ENCODE peak calls at places on chromosome 20, in seven cellular contexts. W, L, N, A, C, D and U are unnamed samples.

GRCh38 chr20:29740951-29741593 is 1516.4 kb upstream of the DEFB115 start:
- DNase-seq in W (no peak), L (no peak), N (no peak), A (no peak), C (no peak), D (no peak), U (peak)

GRCh38 chr20:54295686-54296085 is 87.8 kb downstream of the PFDN4 start:
- DNase-seq in W (no peak), L (no peak), N (no peak), A (no peak), C (no peak), D (no peak), U (no peak)

GRCh38 chr20:3473944-3474343 is 3.1 kb downstream of the ATRN start:
- DNase-seq in W (no peak), L (no peak), N (no peak), A (no peak), C (no peak), D (no peak), U (no peak)

GRCh38 chr20:14334306-14334930 is 3.0 kb downstream of the FLRT3 start:
- DNase-seq in W (peak), L (peak), N (no peak), A (peak), C (no peak), D (peak), U (peak)

GRCh38 chr20:32535316-32535952 is 49.7 kb downstream of the NOL4L start:
- DNase-seq in W (peak), L (no peak), N (no peak), A (no peak), C (no peak), D (no peak), U (no peak)

GRCh38 chr20:22717466-22717865 is 133.1 kb upstream of the FOXA2 start:
- DNase-seq in W (no peak), L (peak), N (peak), A (no peak), C (no peak), D (peak), U (no peak)

GRCh38 chr20:48823960-48824497 is 3.8 kb downstream of the PREX1 start:
- DNase-seq in W (no peak), L (no peak), N (no peak), A (peak), C (no peak), D (peak), U (no peak)

GRCh38 chr20:2799271-2799670 is 1.2 kb downstream of the CPXM1 start:
- DNase-seq in W (peak), L (no peak), N (no peak), A (no peak), C (no peak), D (no peak), U (peak)

GRCh38 chr20:62461157-62461556 is 14.6 kb downstream of the GATA5 start:
- DNase-seq in W (no peak), L (no peak), N (no peak), A (no peak), C (no peak), D (no peak), U (no peak)

GRCh38 chr20:44941292-44941691 is 18.9 kb downstream of the TOMM34 start:
- DNase-seq in W (no peak), L (no peak), N (no peak), A (no peak), C (no peak), D (no peak), U (no peak)

GRCh38 chr20:43549416-43550136 is 9.3 kb upstream of the SGK2 start:
- DNase-seq in W (no peak), L (no peak), N (no peak), A (no peak), C (no peak), D (no peak), U (no peak)

GRCh38 chr20:9301129-9302072 is 213.0 kb upstream of the LAMP5 start:
- DNase-seq in W (peak), L (no peak), N (peak), A (peak), C (peak), D (peak), U (no peak)

GRCh38 chr20:17226410-17227198 is at the start of gene PCSK2:
- DNase-seq in W (peak), L (peak), N (no peak), A (peak), C (no peak), D (no peak), U (peak)

GRCh38 chr20:44552950-44553908 is 29.1 kb upstream of the PKIG start:
- DNase-seq in W (no peak), L (no peak), N (peak), A (peak), C (no peak), D (peak), U (no peak)

GRCh38 chr20:23146111-23146640 is 60.1 kb upstream of the CD93 start:
- DNase-seq in W (no peak), L (no peak), N (no peak), A (no peak), C (no peak), D (no peak), U (no peak)

GRCh38 chr20:36676701-36677421 is 30.9 kb upstream of the SLA2 start:
- DNase-seq in W (peak), L (peak), N (no peak), A (no peak), C (peak), D (no peak), U (peak)
- H3K4me3 ChIP-seq in W (peak), L (peak), N (no peak), A (no peak), C (no peak), D (no peak), U (peak)

DNA sequence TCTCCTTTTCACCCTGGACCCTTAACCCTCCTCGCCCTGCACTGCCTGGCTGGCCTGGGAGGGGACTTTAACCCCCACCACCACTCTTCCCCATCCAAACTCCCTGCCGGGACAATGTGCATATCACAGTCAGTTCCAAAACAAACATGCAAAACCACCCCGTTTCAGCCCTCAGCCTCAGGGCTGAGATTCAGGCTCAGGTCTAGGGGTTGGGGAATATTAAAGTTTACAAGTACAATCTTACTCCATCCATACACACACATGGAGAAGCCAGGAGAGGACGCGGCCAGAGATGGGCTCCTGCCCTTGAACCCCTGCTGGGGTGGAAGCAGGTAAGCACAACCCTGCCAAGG is 534 bp downstream of the KIAA1755 start:
- DNase-seq in W (no peak), L (no peak), N (no peak), A (no peak), C (no peak), D (no peak), U (no peak)
- H3K9ac ChIP-seq in W (no peak), L (no peak), N (no peak), A (no peak), C (no peak), D (no peak), U (no peak)

GRCh38 chr20:61437280-61438206 is 185.5 kb downstream of the CDH4 start:
- DNase-seq in W (peak), L (peak), N (no peak), A (peak), C (no peak), D (no peak), U (peak)

GRCh38 chr20:61435184-61435822 is 183.2 kb downstream of the CDH4 start:
- DNase-seq in W (peak), L (no peak), N (no peak), A (no peak), C (no peak), D (no peak), U (no peak)

GRCh38 chr20:61436268-61436667 is 184.2 kb downstream of the CDH4 start:
- DNase-seq in W (no peak), L (peak), N (no peak), A (peak), C (no peak), D (no peak), U (no peak)

GRCh38 chr20:61435823-61436220 is 183.8 kb downstream of the CDH4 start:
- DNase-seq in W (no peak), L (no peak), N (no peak), A (no peak), C (no peak), D (no peak), U (no peak)

GRCh38 chr20:61436674-61437279 is 184.7 kb downstream of the CDH4 start:
- DNase-seq in W (peak), L (peak), N (no peak), A (peak), C (no peak), D (no peak), U (peak)
- H3K4me3 ChIP-seq in W (peak), L (no peak), N (no peak), A (peak), C (no peak), D (no peak), U (peak)

GRCh38 chr20:47725248-47725973 is 59.9 kb downstream of the SULF2 start:
- DNase-seq in W (peak), L (peak), N (peak), A (peak), C (peak), D (peak), U (peak)

GRCh38 chr20:47726632-47727031 is 58.6 kb downstream of the SULF2 start:
- DNase-seq in W (no peak), L (no peak), N (no peak), A (no peak), C (no peak), D (no peak), U (no peak)

GRCh38 chr20:47724910-47725247 is 60.4 kb downstream of the SULF2 start:
- DNase-seq in W (no peak), L (no peak), N (no peak), A (no peak), C (no peak), D (no peak), U (no peak)

GRCh38 chr20:47727909-47728361 is 57.3 kb downstream of the SULF2 start:
- DNase-seq in W (no peak), L (no peak), N (no peak), A (no peak), C (no peak), D (no peak), U (no peak)

DNA sequence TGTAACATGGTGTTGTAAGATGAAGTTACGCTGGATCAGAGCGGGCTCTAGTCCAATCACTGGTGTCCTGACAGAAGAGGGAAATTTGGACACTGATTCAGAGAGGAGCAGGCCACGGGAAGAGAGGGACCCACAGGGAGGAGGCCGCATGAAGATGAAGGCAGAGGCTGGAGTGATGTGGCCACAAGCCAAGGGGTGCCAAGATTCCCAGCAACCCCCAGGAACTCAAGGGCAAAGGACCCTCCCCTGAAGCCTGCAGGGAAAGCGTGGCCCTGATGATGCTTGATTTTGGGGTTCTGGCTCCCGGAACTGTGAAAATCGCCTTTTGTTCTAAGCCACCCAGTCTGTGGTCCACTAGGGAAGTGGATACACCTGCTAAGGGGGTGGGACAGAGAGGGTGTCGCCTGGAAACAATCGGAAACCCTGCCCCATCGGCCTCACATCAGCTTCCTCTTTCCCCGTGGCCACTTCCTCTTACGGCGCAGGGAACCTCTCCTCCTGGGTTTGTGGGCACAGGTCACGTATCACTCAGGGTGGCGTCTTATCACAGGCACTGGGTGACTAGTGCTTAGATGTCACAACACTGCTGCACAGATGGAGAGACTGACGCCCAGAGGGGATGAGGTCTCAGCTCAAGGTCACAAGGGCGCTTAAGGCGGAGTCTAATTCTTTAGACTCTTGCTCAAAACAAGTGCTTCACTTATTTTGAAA is 58.0 kb downstream of the SULF2 start:
- DNase-seq in W (no peak), L (no peak), N (peak), A (no peak), C (no peak), D (no peak), U (no peak)
- H3K9ac ChIP-seq in W (no peak), L (no peak), N (no peak), A (no peak), C (no peak), D (no peak), U (no peak)

GRCh38 chr20:19211661-19212523 is 550 bp upstream of the SLC24A3 start:
- DNase-seq in W (peak), L (peak), N (peak), A (no peak), C (no peak), D (no peak), U (peak)
- H3K4me3 ChIP-seq in W (peak), L (no peak), N (peak), A (no peak), C (no peak), D (no peak), U (peak)

DNA sequence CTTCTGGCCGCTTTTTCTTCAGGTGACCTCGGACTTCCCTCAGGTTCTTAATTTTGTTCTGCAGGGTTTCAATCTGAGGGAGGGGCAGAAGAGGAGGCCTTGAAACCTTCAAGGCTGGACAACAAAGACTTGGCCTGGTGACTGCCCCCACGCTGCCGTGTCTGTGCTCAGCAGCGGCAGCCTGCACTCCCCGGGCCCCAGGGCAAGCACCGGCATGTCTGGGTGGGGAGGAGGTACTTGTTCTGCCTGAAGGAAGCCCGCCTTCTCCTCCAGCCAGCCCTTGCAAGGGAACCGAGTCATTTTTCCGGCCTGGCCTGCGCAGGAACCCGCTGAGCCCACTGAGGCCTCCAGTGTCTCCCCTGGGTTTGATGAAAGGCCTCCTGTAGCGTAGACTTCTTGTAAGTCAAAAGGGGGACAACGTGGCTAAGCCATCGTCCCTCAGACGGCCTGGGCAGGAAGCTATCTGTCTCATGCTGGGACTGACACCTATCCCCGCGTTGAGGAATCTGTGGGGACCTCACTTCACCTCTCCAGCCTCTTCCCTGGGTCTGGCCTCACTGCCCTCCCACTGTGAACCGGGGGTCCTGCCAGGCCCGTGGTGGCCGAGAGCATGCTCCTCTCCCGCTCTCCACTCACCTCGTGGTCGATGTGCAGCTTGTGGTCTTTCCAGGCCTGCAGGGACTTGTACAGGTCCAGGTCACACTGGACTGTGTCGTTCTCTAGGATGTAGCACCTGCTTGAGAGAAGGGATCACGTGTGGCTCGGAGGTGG is 119.9 kb downstream of the SULF2 start:
- DNase-seq in W (no peak), L (no peak), N (no peak), A (peak), C (no peak), D (no peak), U (no peak)
- H3K9ac ChIP-seq in W (no peak), L (no peak), N (no peak), A (no peak), C (no peak), D (no peak), U (no peak)

DNA sequence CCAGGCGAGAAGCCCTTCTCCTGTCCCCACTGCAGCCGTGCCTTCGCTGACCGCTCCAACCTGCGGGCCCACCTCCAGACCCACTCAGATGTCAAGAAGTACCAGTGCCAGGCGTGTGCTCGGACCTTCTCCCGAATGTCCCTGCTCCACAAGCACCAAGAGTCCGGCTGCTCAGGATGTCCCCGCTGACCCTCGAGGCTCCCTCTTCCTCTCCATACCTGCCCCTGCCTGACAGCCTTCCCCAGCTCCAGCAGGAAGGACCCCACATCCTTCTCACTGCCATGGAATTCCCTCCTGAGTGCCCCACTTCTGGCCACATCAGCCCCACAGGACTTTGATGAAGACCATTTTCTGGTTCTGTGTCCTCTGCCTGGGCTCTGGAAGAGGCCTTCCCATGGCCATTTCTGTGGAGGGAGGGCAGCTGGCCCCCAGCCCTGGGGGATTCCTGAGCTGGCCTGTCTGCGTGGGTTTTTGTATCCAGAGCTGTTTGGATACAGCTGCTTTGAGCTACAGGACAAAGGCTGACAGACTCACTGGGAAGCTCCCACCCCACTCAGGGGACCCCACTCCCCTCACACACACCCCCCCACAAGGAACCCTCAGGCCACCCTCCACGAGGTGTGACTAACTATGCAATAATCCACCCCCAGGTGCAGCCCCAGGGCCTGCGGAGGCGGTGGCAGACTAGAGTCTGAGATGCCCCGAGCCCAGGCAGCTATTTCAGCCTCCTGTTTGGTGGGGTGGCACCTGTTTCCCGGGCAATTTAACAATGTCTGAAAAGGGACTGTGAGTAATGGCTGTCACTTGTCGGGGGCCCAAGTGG is 5.3 kb downstream of the SNAI1 start:
- DNase-seq in W (no peak), L (no peak), N (no peak), A (no peak), C (no peak), D (no peak), U (no peak)
- H3K4me3 ChIP-seq in W (no peak), L (no peak), N (no peak), A (no peak), C (no peak), D (no peak), U (no peak)

GRCh38 chr20:21154692-21155091 is 28.8 kb downstream of the KIZ start:
- DNase-seq in W (no peak), L (no peak), N (no peak), A (no peak), C (no peak), D (no peak), U (no peak)
- H3K9ac ChIP-seq in W (no peak), L (no peak), N (no peak), A (no peak), C (no peak), D (no peak), U (no peak)

GRCh38 chr20:47577271-47577670 is 75.6 kb downstream of the NCOA3 start:
- DNase-seq in W (no peak), L (no peak), N (no peak), A (no peak), C (no peak), D (no peak), U (no peak)
- H3K4me3 ChIP-seq in W (no peak), L (no peak), N (no peak), A (no peak), C (peak), D (peak), U (no peak)

GRCh38 chr20:37346526-37347346 is 796 bp downstream of the SRC start:
- DNase-seq in W (peak), L (no peak), N (no peak), A (no peak), C (no peak), D (no peak), U (peak)

GRCh38 chr20:37347347-37347823 is 1.4 kb downstream of the SRC start:
- DNase-seq in W (no peak), L (no peak), N (no peak), A (no peak), C (no peak), D (no peak), U (no peak)

GRCh38 chr20:37349517-37350491 is 3.9 kb downstream of the SRC start:
- DNase-seq in W (no peak), L (no peak), N (no peak), A (no peak), C (no peak), D (no peak), U (no peak)

GRCh38 chr20:37348643-37349516 is 2.9 kb downstream of the SRC start:
- DNase-seq in W (no peak), L (no peak), N (no peak), A (no peak), C (no peak), D (no peak), U (peak)

DNA sequence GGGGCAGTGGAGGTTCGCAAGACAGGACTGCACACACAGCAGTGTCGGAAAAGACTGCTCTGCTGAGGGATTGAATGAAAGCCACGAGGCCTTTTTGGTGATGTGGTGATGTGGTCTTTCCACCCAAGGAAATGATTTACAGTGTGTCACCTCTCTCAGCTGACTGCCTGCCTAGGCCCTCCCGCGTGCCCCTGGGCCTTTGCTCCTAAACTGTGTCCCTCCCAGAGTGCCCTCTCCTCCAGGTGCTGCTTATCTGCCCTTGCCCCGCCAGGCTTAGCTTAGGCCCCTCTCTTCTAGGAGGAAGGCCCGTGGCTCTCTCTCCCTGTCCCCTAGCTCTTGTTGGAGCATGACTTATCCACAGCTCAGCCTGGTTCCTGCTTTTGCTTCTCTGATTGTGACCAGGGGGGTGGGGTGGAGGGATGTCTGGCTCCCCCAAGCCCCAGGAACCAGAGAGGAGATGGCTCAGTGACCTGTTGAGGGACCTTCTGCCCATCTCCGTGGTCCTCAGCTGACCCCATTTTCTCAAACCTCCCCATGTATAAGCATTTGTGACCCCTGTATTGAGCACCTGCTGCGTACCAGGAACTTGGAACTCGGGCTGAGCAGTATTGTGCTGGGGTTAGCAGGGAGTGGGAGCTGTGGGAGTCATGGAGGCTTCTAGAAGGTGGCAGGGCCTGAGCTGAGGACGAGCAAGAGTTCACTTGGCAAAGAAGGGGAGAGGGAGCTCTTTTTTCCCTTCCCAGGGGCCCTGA is 2.1 kb downstream of the SRC start:
- DNase-seq in W (no peak), L (no peak), N (no peak), A (no peak), C (no peak), D (no peak), U (no peak)
- H3K9ac ChIP-seq in W (no peak), L (peak), N (peak), A (no peak), C (no peak), D (no peak), U (peak)